ENCODE peak calls at places on chromosomes 12 and 14, in eight cellular contexts. One of them, this sample, is unnamed.
A peak's percentile ranks its signal among the peaks of the same experiment; 100 is the strongest.

GRCh38 chr14:90785876-90786450 is 30.3 kb downstream of the TTC7B start:
- DNase-seq in CD8-positive, alpha-beta T cell: no peak
- DNase-seq in A549: no peak
- DNase-seq in gastrocnemius medialis: no peak
- DNase-seq in A673: no peak
- DNase-seq in upper lobe of right lung: no peak
- DNase-seq in heart left ventricle: no peak
- DNase-seq in psoas muscle: no peak
- DNase-seq in this sample: peak; percentile 62

GRCh38 chr12:121038861-121039654 is at the start of gene OASL:
- DNase-seq in CD8-positive, alpha-beta T cell: peak; percentile 74
- DNase-seq in A549: peak; percentile 55
- DNase-seq in gastrocnemius medialis: no peak
- DNase-seq in heart left ventricle: peak; percentile 29
- DNase-seq in A673: no peak
- DNase-seq in upper lobe of right lung: peak; percentile 76
- DNase-seq in psoas muscle: no peak
- DNase-seq in this sample: no peak

GRCh38 chr12:74725154-74725553 is 187.5 kb downstream of the ATXN7L3B start:
- DNase-seq in psoas muscle: no peak
- DNase-seq in heart left ventricle: no peak
- DNase-seq in gastrocnemius medialis: no peak
- DNase-seq in A673: peak; percentile 33
- DNase-seq in upper lobe of right lung: no peak
- DNase-seq in A549: no peak
- DNase-seq in CD8-positive, alpha-beta T cell: no peak
- DNase-seq in this sample: no peak

GRCh38 chr12:58502857-58503256 is 417.4 kb downstream of the LRIG3 start:
- DNase-seq in heart left ventricle: no peak
- DNase-seq in A673: no peak
- DNase-seq in gastrocnemius medialis: no peak
- DNase-seq in CD8-positive, alpha-beta T cell: no peak
- DNase-seq in upper lobe of right lung: no peak
- DNase-seq in A549: no peak
- DNase-seq in psoas muscle: no peak
- DNase-seq in this sample: no peak

GRCh38 chr12:72889791-72890190 is 617.6 kb downstream of the TRHDE start:
- DNase-seq in CD8-positive, alpha-beta T cell: no peak
- DNase-seq in gastrocnemius medialis: no peak
- DNase-seq in heart left ventricle: no peak
- DNase-seq in psoas muscle: no peak
- DNase-seq in upper lobe of right lung: no peak
- DNase-seq in A549: no peak
- DNase-seq in A673: no peak
- DNase-seq in this sample: no peak

GRCh38 chr12:16136206-16136605 is 141.3 kb downstream of the SLC15A5 start:
- DNase-seq in CD8-positive, alpha-beta T cell: no peak
- DNase-seq in upper lobe of right lung: no peak
- DNase-seq in psoas muscle: no peak
- DNase-seq in A673: no peak
- DNase-seq in A549: no peak
- DNase-seq in heart left ventricle: no peak
- DNase-seq in gastrocnemius medialis: no peak
- DNase-seq in this sample: no peak

GRCh38 chr14:59133709-59134108 is 54.8 kb upstream of the DAAM1 start:
- DNase-seq in upper lobe of right lung: no peak
- DNase-seq in gastrocnemius medialis: no peak
- DNase-seq in A549: no peak
- DNase-seq in psoas muscle: no peak
- DNase-seq in A673: no peak
- DNase-seq in CD8-positive, alpha-beta T cell: no peak
- DNase-seq in heart left ventricle: no peak
- DNase-seq in this sample: no peak

GRCh38 chr12:121009744-121010143 is 6.5 kb downstream of the C12orf43 start:
- DNase-seq in heart left ventricle: no peak
- DNase-seq in gastrocnemius medialis: no peak
- DNase-seq in psoas muscle: no peak
- DNase-seq in A549: peak; percentile 70
- DNase-seq in upper lobe of right lung: no peak
- DNase-seq in CD8-positive, alpha-beta T cell: no peak
- DNase-seq in A673: peak; percentile 57
- DNase-seq in this sample: no peak

GRCh38 chr14:23154876-23155587 is 28.4 kb downstream of the SLC7A8 start:
- DNase-seq in heart left ventricle: peak; percentile 74
- DNase-seq in psoas muscle: peak; percentile 83
- DNase-seq in upper lobe of right lung: peak; percentile 81
- DNase-seq in CD8-positive, alpha-beta T cell: no peak
- DNase-seq in A549: no peak
- DNase-seq in A673: peak; percentile 92
- DNase-seq in gastrocnemius medialis: peak; percentile 98
- DNase-seq in this sample: peak; percentile 94

GRCh38 chr14:63011609-63012008 is 33.6 kb downstream of the KCNH5 start:
- DNase-seq in A549: no peak
- DNase-seq in A673: peak; percentile 72
- DNase-seq in heart left ventricle: no peak
- DNase-seq in gastrocnemius medialis: no peak
- DNase-seq in CD8-positive, alpha-beta T cell: no peak
- DNase-seq in upper lobe of right lung: no peak
- DNase-seq in psoas muscle: no peak
- DNase-seq in this sample: no peak

DNA sequence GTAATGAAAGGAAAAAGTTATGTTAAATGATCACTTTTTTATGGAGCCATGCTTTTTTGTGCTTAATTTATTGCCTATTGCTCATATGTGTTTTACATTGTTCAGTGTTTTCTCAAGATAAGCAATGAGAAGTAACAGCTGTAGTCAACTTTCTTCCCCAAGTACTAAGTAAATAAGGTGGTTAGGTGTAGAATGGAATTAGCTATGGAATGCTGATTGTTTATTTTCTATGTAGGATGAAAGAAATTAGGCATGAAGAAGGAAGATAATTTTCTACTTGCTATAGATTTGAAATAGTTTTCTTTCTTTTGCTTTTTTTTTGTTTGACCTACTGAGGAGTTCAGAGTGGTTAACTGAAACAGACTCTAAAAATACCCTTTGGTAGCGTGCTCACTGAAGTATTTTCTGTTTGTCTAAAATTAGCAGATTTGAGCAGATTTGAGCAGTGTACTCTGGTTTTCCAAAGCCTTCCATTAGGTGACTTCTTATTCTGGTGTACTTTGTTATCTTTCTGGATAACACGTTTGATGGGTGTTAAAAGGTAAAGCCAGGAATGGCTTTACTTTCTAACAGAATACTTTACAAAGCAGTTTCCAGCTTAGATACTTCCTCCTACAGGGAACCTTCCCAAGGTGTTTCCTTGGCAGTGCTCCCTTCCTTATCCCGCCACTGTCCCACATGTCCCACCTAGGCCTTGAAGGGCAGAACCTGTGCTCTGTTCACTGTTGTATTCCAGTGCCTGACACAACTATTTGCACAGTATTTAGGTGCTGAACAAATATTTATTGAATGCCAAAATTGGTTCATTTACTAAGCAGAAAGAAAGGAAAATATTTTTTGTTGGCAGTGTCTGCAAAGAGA is 56.0 kb downstream of the RASSF3 start:
- DNase-seq in heart left ventricle: no peak
- DNase-seq in CD8-positive, alpha-beta T cell: no peak
- DNase-seq in A673: no peak
- DNase-seq in psoas muscle: no peak
- DNase-seq in A549: no peak
- DNase-seq in upper lobe of right lung: no peak
- DNase-seq in gastrocnemius medialis: no peak
- DNase-seq in this sample: no peak
- H3K4me3 ChIP-seq in heart left ventricle: no peak overlapping the region
- H3K4me3 ChIP-seq in CD8-positive, alpha-beta T cell: no peak overlapping the region
- H3K4me3 ChIP-seq in A673: no peak overlapping the region
- H3K4me3 ChIP-seq in psoas muscle: no peak overlapping the region
- H3K4me3 ChIP-seq in A549: no peak overlapping the region
- H3K4me3 ChIP-seq in upper lobe of right lung: no peak overlapping the region
- H3K4me3 ChIP-seq in gastrocnemius medialis: no peak overlapping the region
- H3K4me3 ChIP-seq in this sample: peak overlapping the region; percentile 32

GRCh38 chr12:88153959-88154358 is 11.9 kb downstream of the TMTC3 start:
- DNase-seq in heart left ventricle: no peak
- DNase-seq in CD8-positive, alpha-beta T cell: no peak
- DNase-seq in A673: peak; percentile 41
- DNase-seq in upper lobe of right lung: no peak
- DNase-seq in gastrocnemius medialis: no peak
- DNase-seq in A549: no peak
- DNase-seq in psoas muscle: no peak
- DNase-seq in this sample: no peak
- TF ChIP-seq CTCF in heart left ventricle: peak; percentile 20
- TF ChIP-seq CTCF in CD8-positive, alpha-beta T cell: no peak
- TF ChIP-seq CTCF in A673: peak; percentile 56
- TF ChIP-seq CTCF in upper lobe of right lung: peak; percentile 35
- TF ChIP-seq CTCF in gastrocnemius medialis: no peak
- TF ChIP-seq CTCF in A549: peak; percentile 73
- TF ChIP-seq CTCF in psoas muscle: peak; percentile 18
- TF ChIP-seq CTCF in this sample: no peak

DNA sequence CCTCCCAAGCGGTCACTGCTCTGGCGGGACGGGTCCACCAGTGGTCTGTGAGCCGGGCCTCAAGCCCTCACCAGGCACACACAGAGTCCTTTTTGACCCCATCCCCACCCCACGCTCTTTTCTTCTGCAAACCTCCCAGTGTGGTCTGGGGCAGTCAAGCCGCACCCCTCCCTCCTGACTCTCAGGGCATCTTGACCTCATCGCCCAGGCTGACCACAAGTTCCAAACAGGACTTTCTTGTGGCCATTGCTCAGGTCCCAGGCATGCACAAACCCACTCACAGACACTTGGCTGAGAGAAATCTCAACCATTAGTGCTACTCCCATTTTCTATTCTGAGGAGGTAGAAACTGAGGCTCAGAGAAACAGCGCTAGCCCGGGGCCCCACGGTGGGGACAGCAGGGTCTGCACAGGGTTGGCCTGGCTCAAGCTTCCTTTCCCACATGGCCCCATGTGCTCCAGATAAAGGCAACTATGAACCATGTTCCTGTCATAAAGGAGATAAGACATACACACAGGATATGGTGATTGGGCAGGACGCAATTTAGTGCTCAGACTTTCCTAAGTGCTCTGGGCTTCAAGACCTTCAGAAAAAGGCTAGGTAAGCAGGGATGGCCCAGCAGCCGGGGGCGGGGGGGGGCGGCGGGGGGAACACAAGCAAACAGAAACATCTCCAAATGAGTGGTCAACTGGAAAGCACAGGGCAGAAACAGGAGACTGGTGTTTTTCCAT is 69.6 kb downstream of the ITPK1 start:
- DNase-seq in heart left ventricle: no peak
- DNase-seq in A673: no peak
- DNase-seq in A549: no peak
- DNase-seq in psoas muscle: no peak
- DNase-seq in gastrocnemius medialis: no peak
- DNase-seq in upper lobe of right lung: no peak
- DNase-seq in CD8-positive, alpha-beta T cell: no peak
- DNase-seq in this sample: no peak
- H3K27ac ChIP-seq in heart left ventricle: peak overlapping the region; percentile 70
- H3K27ac ChIP-seq in A673: no peak overlapping the region
- H3K27ac ChIP-seq in A549: peak overlapping the region; percentile 95
- H3K27ac ChIP-seq in psoas muscle: no peak overlapping the region
- H3K27ac ChIP-seq in gastrocnemius medialis: no peak overlapping the region
- H3K27ac ChIP-seq in upper lobe of right lung: no peak overlapping the region
- H3K27ac ChIP-seq in CD8-positive, alpha-beta T cell: no peak overlapping the region
- H3K27ac ChIP-seq in this sample: no peak overlapping the region

GRCh38 chr12:124497039-124497438 is 70.4 kb downstream of the NCOR2 start:
- DNase-seq in psoas muscle: peak; percentile 59
- DNase-seq in A549: no peak
- DNase-seq in heart left ventricle: no peak
- DNase-seq in CD8-positive, alpha-beta T cell: no peak
- DNase-seq in A673: no peak
- DNase-seq in upper lobe of right lung: no peak
- DNase-seq in gastrocnemius medialis: no peak
- DNase-seq in this sample: no peak

GRCh38 chr12:124499873-124500231 is 67.6 kb downstream of the NCOR2 start:
- DNase-seq in A673: no peak
- DNase-seq in gastrocnemius medialis: no peak
- DNase-seq in upper lobe of right lung: no peak
- DNase-seq in psoas muscle: no peak
- DNase-seq in A549: no peak
- DNase-seq in CD8-positive, alpha-beta T cell: no peak
- DNase-seq in heart left ventricle: no peak
- DNase-seq in this sample: no peak

GRCh38 chr12:124498870-124499753 is 68.3 kb downstream of the NCOR2 start:
- DNase-seq in gastrocnemius medialis: no peak
- DNase-seq in psoas muscle: no peak
- DNase-seq in upper lobe of right lung: no peak
- DNase-seq in A673: peak; percentile 41
- DNase-seq in A549: no peak
- DNase-seq in CD8-positive, alpha-beta T cell: no peak
- DNase-seq in heart left ventricle: no peak
- DNase-seq in this sample: no peak

GRCh38 chr12:124497658-124498057 is 69.8 kb downstream of the NCOR2 start:
- DNase-seq in A673: no peak
- DNase-seq in A549: no peak
- DNase-seq in heart left ventricle: peak; percentile 77
- DNase-seq in CD8-positive, alpha-beta T cell: no peak
- DNase-seq in psoas muscle: peak; percentile 82
- DNase-seq in upper lobe of right lung: no peak
- DNase-seq in gastrocnemius medialis: peak; percentile 80
- DNase-seq in this sample: peak; percentile 90

DNA sequence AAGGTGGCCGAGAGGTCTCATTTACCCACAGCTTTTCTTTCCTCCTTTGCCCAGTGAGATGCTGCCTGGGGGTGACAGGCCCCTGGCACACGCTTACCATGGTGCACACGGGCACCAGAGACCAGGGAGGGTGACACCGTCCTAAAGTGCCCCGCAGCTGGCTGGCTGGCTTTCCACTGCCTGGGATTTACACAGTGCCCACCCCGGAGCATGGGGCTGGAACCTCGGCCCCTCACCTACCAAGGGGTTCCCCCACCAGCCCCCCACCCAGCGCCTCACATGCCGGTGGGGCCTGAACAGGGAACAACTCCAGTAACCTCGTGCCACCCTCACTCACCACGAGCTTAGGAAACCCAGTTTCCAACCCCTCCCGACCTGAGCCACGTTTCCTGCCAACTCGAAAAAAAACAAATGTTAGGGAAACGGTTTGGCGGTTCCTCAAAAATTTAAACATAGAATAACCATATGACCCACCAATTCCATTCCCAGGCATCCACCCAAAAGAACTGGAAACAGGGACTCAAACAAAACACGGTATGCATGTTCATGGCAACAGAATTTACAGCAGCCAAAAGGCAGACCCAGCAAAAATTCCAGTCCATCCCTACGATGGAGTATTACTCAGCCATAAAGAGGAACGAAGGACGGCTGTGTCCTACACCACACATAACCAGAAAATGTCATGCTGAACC is 69.1 kb downstream of the NCOR2 start:
- DNase-seq in psoas muscle: no peak
- DNase-seq in A673: no peak
- DNase-seq in CD8-positive, alpha-beta T cell: no peak
- DNase-seq in heart left ventricle: no peak
- DNase-seq in upper lobe of right lung: no peak
- DNase-seq in gastrocnemius medialis: no peak
- DNase-seq in A549: no peak
- DNase-seq in this sample: no peak
- H3K4me3 ChIP-seq in psoas muscle: no peak overlapping the region
- H3K4me3 ChIP-seq in A673: no peak overlapping the region
- H3K4me3 ChIP-seq in CD8-positive, alpha-beta T cell: no peak overlapping the region
- H3K4me3 ChIP-seq in heart left ventricle: no peak overlapping the region
- H3K4me3 ChIP-seq in upper lobe of right lung: no peak overlapping the region
- H3K4me3 ChIP-seq in gastrocnemius medialis: no peak overlapping the region
- H3K4me3 ChIP-seq in A549: no peak overlapping the region
- H3K4me3 ChIP-seq in this sample: peak overlapping the region; percentile 28

GRCh38 chr14:80862983-80863382 is 78.6 kb downstream of the CEP128 start:
- DNase-seq in gastrocnemius medialis: no peak
- DNase-seq in CD8-positive, alpha-beta T cell: no peak
- DNase-seq in upper lobe of right lung: no peak
- DNase-seq in A549: no peak
- DNase-seq in psoas muscle: no peak
- DNase-seq in A673: no peak
- DNase-seq in heart left ventricle: no peak
- DNase-seq in this sample: no peak
- TF ChIP-seq CTCF in gastrocnemius medialis: no peak
- TF ChIP-seq CTCF in CD8-positive, alpha-beta T cell: no peak
- TF ChIP-seq CTCF in upper lobe of right lung: no peak
- TF ChIP-seq CTCF in A549: peak; percentile 59
- TF ChIP-seq CTCF in psoas muscle: no peak
- TF ChIP-seq CTCF in A673: peak; percentile 51
- TF ChIP-seq CTCF in heart left ventricle: no peak
- TF ChIP-seq CTCF in this sample: no peak

This sample was measured in coronary artery.